ENCODE peak calls at places on chromosomes 4 and X, in seven cellular contexts. B is aorta, U is coronary artery, P is kidney, C is T follicular helper cell, W is activated T-helper 1 cell treated with Interleukin-2 at 50 U/mL for 16 hours, D is NB4. R is an unnamed sample.

GRCh38 chr4:76809594-76810305 is 88.2 kb downstream of the SOWAHB start:
- DNase-seq in B (no peak), U (no peak), P (peak; percentile 59), C (no peak), W (no peak), D (no peak), R (no peak)

GRCh38 chr4:153634737-153635353 is 49.2 kb upstream of the TLR2 start:
- DNase-seq in B (no peak), U (no peak), P (no peak), C (no peak), W (no peak), D (peak; percentile 63), R (no peak)

GRCh38 chrX:71936632-71937031 is 26.0 kb downstream of the NHSL2 start:
- DNase-seq in B (no peak), U (no peak), P (no peak), C (no peak), W (no peak), D (no peak), R (no peak)

GRCh38 chr4:3854661-3855060 is 88.5 kb downstream of the ADRA2C start:
- DNase-seq in B (no peak), U (no peak), P (peak; percentile 52), C (no peak), W (no peak), D (no peak), R (no peak)

GRCh38 chrX:7153231-7153630 is 5.3 kb upstream of the PUDP start:
- DNase-seq in B (no peak), U (no peak), P (no peak), C (no peak), W (no peak), D (no peak), R (no peak)

GRCh38 chrX:3712870-3713224 is 602 bp downstream of the PRKX start:
- DNase-seq in B (no peak), U (no peak), P (peak; percentile 85), C (no peak), W (no peak), D (no peak), R (peak; percentile 90)

GRCh38 chr4:165711436-165711835 is 161.6 kb upstream of the TLL1 start:
- DNase-seq in B (no peak), U (no peak), P (no peak), C (no peak), W (no peak), D (no peak), R (no peak)

GRCh38 chrX:24860140-24860539 is 155.6 kb downstream of the ARX start:
- DNase-seq in B (no peak), U (no peak), P (no peak), C (no peak), W (no peak), D (peak; percentile 5), R (no peak)

GRCh38 chr4:156593464-156593863 is 378.1 kb downstream of the PDGFC start:
- DNase-seq in B (no peak), U (no peak), P (no peak), C (no peak), W (no peak), D (no peak), R (no peak)

R was measured in mesenteric fat pad.